ENCODE peak calls at places on chromosomes 6 and 20, in six cellular contexts. V, G, I, A, Z and Y are unnamed samples.

GRCh38 chr20:13745784-13746183 is 38.9 kb downstream of the ESF1 start:
- DNase-seq in V (no peak), G (no peak), I (no peak), A (no peak), Z (no peak), Y (no peak)

GRCh38 chr20:44691424-44692423 is 23.4 kb upstream of the CCN5 start:
- DNase-seq in V (no peak), G (no peak), I (no peak), A (no peak), Z (no peak), Y (no peak)

GRCh38 chr6:148342146-148343027 is at the start of gene SASH1:
- DNase-seq in V (peak), G (peak), I (peak), A (peak), Z (peak), Y (peak)

GRCh38 chr6:28743271-28743789 is 180.5 kb downstream of the TRIM27 start:
- DNase-seq in V (no peak), G (no peak), I (no peak), A (no peak), Z (no peak), Y (no peak)

GRCh38 chr6:128443553-128443952 is 76.8 kb downstream of the PTPRK start:
- DNase-seq in V (peak), G (no peak), I (no peak), A (no peak), Z (peak), Y (no peak)

GRCh38 chr6:94953867-94954631 is 623.3 kb upstream of the MANEA start:
- DNase-seq in V (no peak), G (no peak), I (no peak), A (no peak), Z (no peak), Y (no peak)

GRCh38 chr6:169158182-169158573 is 95.5 kb downstream of the THBS2 start:
- DNase-seq in V (peak), G (no peak), I (no peak), A (no peak), Z (no peak), Y (no peak)

GRCh38 chr20:58743929-58744534 is 51.4 kb downstream of the NPEPL1 start:
- DNase-seq in V (no peak), G (no peak), I (no peak), A (no peak), Z (no peak), Y (no peak)

GRCh38 chr6:145651988-145652387 is 83.3 kb downstream of the EPM2A start:
- DNase-seq in V (no peak), G (no peak), I (no peak), A (no peak), Z (no peak), Y (no peak)

GRCh38 chr6:135909737-135910387 is 58.4 kb downstream of the PDE7B start:
- DNase-seq in V (peak), G (peak), I (peak), A (no peak), Z (peak), Y (peak)

GRCh38 chr20:25054133-25054820 is 3.7 kb downstream of the ACSS1 start:
- DNase-seq in V (no peak), G (no peak), I (no peak), A (no peak), Z (no peak), Y (no peak)

GRCh38 chr20:14009206-14009605 is 13.9 kb downstream of the MACROD2 start:
- DNase-seq in V (no peak), G (no peak), I (no peak), A (no peak), Z (no peak), Y (no peak)

GRCh38 chr6:14276667-14277404 is 159.3 kb downstream of the CD83 start:
- DNase-seq in V (peak), G (no peak), I (peak), A (peak), Z (no peak), Y (no peak)

GRCh38 chr20:53899351-53900167 is 170.8 kb downstream of the BCAS1 start:
- DNase-seq in V (peak), G (no peak), I (no peak), A (peak), Z (no peak), Y (no peak)

GRCh38 chr6:51541847-51542246 is 545.6 kb downstream of the PKHD1 start:
- DNase-seq in V (no peak), G (no peak), I (no peak), A (no peak), Z (peak), Y (no peak)

GRCh38 chr6:21109421-21110178 is 484.0 kb upstream of the SOX4 start:
- DNase-seq in V (peak), G (no peak), I (no peak), A (peak), Z (peak), Y (no peak)

GRCh38 chr6:111696814-111697213 is 91.1 kb upstream of the TRAF3IP2 start:
- DNase-seq in V (no peak), G (no peak), I (no peak), A (no peak), Z (no peak), Y (no peak)

GRCh38 chr20:53413188-53413631 is 180.4 kb downstream of the ZNF217 start:
- DNase-seq in V (no peak), G (peak), I (peak), A (no peak), Z (peak), Y (peak)

GRCh38 chr6:44915111-44915510 is 413.0 kb upstream of the RUNX2 start:
- DNase-seq in V (no peak), G (no peak), I (no peak), A (no peak), Z (peak), Y (no peak)

GRCh38 chr20:11890331-11891080 is 27.2 kb upstream of the BTBD3 start:
- DNase-seq in V (peak), G (peak), I (peak), A (peak), Z (peak), Y (peak)

GRCh38 chr20:44187054-44187762 is at the start of gene JPH2:
- DNase-seq in V (peak), G (no peak), I (peak), A (peak), Z (peak), Y (peak)

GRCh38 chr20:10640897-10641296 is 32.9 kb downstream of the JAG1 start:
- DNase-seq in V (no peak), G (no peak), I (no peak), A (no peak), Z (no peak), Y (no peak)

GRCh38 chr6:72746276-72746675 is 124.4 kb downstream of the KCNQ5 start:
- DNase-seq in V (peak), G (no peak), I (no peak), A (no peak), Z (no peak), Y (no peak)

GRCh38 chr6:49552596-49552995 is 2.1 kb downstream of the C6orf141 start:
- DNase-seq in V (no peak), G (peak), I (no peak), A (no peak), Z (peak), Y (no peak)

GRCh38 chr6:49555951-49556350 is 5.5 kb downstream of the C6orf141 start:
- DNase-seq in V (no peak), G (no peak), I (no peak), A (no peak), Z (no peak), Y (no peak)

GRCh38 chr6:49551126-49551865 is 828 bp downstream of the C6orf141 start:
- DNase-seq in V (no peak), G (peak), I (peak), A (peak), Z (peak), Y (peak)

GRCh38 chr6:49551866-49552129 is 1.3 kb downstream of the C6orf141 start:
- DNase-seq in V (no peak), G (no peak), I (no peak), A (no peak), Z (no peak), Y (no peak)

GRCh38 chr6:49553353-49553752 is 2.9 kb downstream of the C6orf141 start:
- DNase-seq in V (peak), G (no peak), I (no peak), A (no peak), Z (peak), Y (no peak)
- H3K14ac ChIP-seq in V (no peak), G (no peak), I (no peak), A (no peak), Z (no peak), Y (no peak)

GRCh38 chr20:59848182-59848581 is 85.3 kb downstream of the SYCP2 start:
- DNase-seq in V (no peak), G (no peak), I (no peak), A (no peak), Z (no peak), Y (no peak)
- H3K14ac ChIP-seq in V (no peak), G (no peak), I (no peak), A (no peak), Z (no peak), Y (no peak)

GRCh38 chr20:23174821-23175220 is 88.7 kb upstream of the CD93 start:
- DNase-seq in V (no peak), G (no peak), I (no peak), A (no peak), Z (no peak), Y (no peak)

GRCh38 chr20:23180451-23180921 is 94.4 kb upstream of the CD93 start:
- DNase-seq in V (no peak), G (no peak), I (no peak), A (peak), Z (peak), Y (no peak)

GRCh38 chr20:23178806-23179205 is 92.7 kb upstream of the CD93 start:
- DNase-seq in V (no peak), G (no peak), I (no peak), A (peak), Z (no peak), Y (no peak)

GRCh38 chr20:23179766-23180403 is 93.8 kb upstream of the CD93 start:
- DNase-seq in V (no peak), G (no peak), I (no peak), A (peak), Z (no peak), Y (no peak)
- H3K14ac ChIP-seq in V (no peak), G (no peak), I (no peak), A (no peak), Z (no peak), Y (no peak)

DNA sequence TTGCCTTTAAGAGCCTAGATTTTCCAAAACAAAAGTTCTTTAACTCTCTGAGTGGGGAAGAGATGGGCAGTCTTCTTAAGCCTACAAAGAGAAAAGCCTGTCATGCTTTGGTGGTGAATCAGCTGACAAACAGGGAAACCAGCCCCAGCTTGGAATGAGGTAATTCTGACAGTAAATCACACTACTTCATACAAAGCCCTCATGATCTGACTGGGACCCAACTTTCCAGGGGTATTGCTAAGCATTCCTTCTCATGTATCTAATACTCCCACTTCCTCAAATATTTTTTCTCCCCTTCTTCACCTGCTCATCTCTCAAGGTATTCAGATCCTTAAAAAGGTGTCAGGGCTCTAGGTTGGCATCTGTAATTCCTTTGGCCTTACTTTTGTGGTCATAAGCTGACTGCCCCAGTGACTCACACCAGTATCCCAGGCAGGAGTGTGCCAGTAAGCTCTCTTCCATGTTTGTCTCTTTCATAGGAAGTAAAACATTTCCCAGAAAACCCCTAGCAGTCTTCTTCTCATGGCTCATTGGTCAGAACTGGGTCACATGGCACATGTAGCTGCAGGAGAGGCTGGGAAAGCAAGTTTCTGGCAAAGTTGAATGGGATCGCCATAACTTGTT is 15.0 kb upstream of the TBC1D22B start:
- DNase-seq in V (peak), G (no peak), I (no peak), A (peak), Z (peak), Y (no peak)
- H3K14ac ChIP-seq in V (peak), G (no peak), I (no peak), A (no peak), Z (peak), Y (no peak)

GRCh38 chr20:31644701-31645100 is 7.0 kb downstream of the COX4I2 start:
- DNase-seq in V (no peak), G (no peak), I (no peak), A (no peak), Z (no peak), Y (no peak)

GRCh38 chr20:31641391-31641790 is 3.7 kb downstream of the COX4I2 start:
- DNase-seq in V (no peak), G (no peak), I (no peak), A (no peak), Z (no peak), Y (no peak)

GRCh38 chr20:31640259-31640658 is 2.5 kb downstream of the COX4I2 start:
- DNase-seq in V (no peak), G (no peak), I (no peak), A (no peak), Z (no peak), Y (no peak)

GRCh38 chr20:31643522-31643921 is 5.8 kb downstream of the COX4I2 start:
- DNase-seq in V (no peak), G (no peak), I (no peak), A (no peak), Z (no peak), Y (no peak)

DNA sequence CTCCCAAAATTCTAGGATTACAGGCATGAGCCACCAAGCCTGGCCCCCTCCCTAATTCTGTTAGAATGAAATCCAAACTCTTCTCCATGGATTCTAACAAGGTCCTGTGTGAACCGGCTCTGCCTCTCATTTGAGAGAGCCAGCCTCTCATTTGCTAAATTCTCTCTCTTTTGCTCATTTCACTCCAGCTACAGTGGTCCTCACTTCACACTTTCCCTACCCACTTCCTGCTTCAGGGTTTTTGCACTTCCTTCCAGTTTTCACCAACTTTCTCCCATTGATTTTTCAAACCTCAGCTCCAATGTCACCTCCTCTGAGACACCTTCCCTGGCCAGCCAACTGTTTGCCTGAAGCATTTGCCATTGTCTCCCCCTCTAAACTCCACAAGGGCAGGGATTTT is 5.1 kb downstream of the COX4I2 start:
- DNase-seq in V (no peak), G (no peak), I (no peak), A (no peak), Z (no peak), Y (no peak)
- H3K14ac ChIP-seq in V (no peak), G (peak), I (no peak), A (no peak), Z (no peak), Y (no peak)

DNA sequence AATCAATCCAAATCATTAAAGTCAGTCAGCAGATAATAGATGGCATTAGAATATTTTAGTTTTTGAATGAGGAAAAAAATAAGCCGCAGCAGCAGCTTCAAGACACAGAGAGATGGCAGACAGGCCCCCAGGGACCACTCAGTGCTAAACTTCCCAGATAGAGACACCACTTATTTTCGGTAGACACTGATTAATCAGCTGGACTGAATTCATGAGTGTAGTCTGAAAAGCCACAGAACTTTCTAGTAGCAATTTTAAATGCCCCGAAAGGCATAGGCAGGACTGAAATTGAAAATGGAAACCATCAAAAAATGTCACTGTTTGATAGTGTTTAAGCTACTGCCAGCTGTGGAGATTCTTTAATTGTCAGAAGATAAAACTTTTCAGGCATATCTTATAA is 3.1 kb upstream of the CLDN20 start:
- DNase-seq in V (no peak), G (no peak), I (no peak), A (no peak), Z (no peak), Y (no peak)
- H3K14ac ChIP-seq in V (no peak), G (no peak), I (no peak), A (no peak), Z (no peak), Y (no peak)

GRCh38 chr20:62377064-62377461 is 9.8 kb upstream of the RPS21 start:
- DNase-seq in V (no peak), G (no peak), I (no peak), A (no peak), Z (no peak), Y (no peak)

GRCh38 chr20:62376112-62377063 is 9.3 kb upstream of the LAMA5 start:
- DNase-seq in V (peak), G (peak), I (peak), A (peak), Z (peak), Y (peak)

GRCh38 chr20:62371588-62372041 is 4.5 kb upstream of the LAMA5 start:
- DNase-seq in V (no peak), G (no peak), I (no peak), A (no peak), Z (no peak), Y (no peak)

GRCh38 chr20:62372042-62372993 is 5.2 kb upstream of the LAMA5 start:
- DNase-seq in V (no peak), G (no peak), I (no peak), A (no peak), Z (no peak), Y (no peak)

GRCh38 chr20:62374431-62375152 is 7.5 kb upstream of the LAMA5 start:
- DNase-seq in V (peak), G (no peak), I (no peak), A (peak), Z (no peak), Y (no peak)
- H3K14ac ChIP-seq in V (peak), G (peak), I (peak), A (no peak), Z (peak), Y (no peak)